ENCODE peak calls at places on chromosomes 1 and 21, in nine cellular contexts. One of them, this sample, is unnamed.

GRCh38 chr1:185317034-185317885 is at the start of gene IVNS1ABP:
- DNase-seq in PC-9: peak; percentile 95
- DNase-seq in IMR-90: peak; percentile 87
- DNase-seq in CD4-positive, CD25-positive, alpha-beta regulatory T cell: peak; percentile 97
- DNase-seq in fibroblast of lung: peak; percentile 88
- DNase-seq in cardiac muscle cell: peak; percentile 94
- DNase-seq in CD4-positive, alpha-beta memory T cell: peak; percentile 94
- DNase-seq in adrenal gland: peak; percentile 94
- DNase-seq in astrocyte: peak; percentile 80
- DNase-seq in this sample: peak; percentile 91

GRCh38 chr1:207988326-207989005 is 77.5 kb upstream of the CD34 start:
- DNase-seq in IMR-90: no peak
- DNase-seq in CD4-positive, CD25-positive, alpha-beta regulatory T cell: no peak
- DNase-seq in adrenal gland: no peak
- DNase-seq in PC-9: no peak
- DNase-seq in cardiac muscle cell: no peak
- DNase-seq in astrocyte: no peak
- DNase-seq in fibroblast of lung: no peak
- DNase-seq in CD4-positive, alpha-beta memory T cell: no peak
- DNase-seq in this sample: no peak

GRCh38 chr1:13965770-13966398 is 265.9 kb downstream of the PRDM2 start:
- DNase-seq in fibroblast of lung: peak; percentile 59
- DNase-seq in astrocyte: peak; percentile 39
- DNase-seq in IMR-90: peak; percentile 26
- DNase-seq in CD4-positive, alpha-beta memory T cell: no peak
- DNase-seq in cardiac muscle cell: peak; percentile 79
- DNase-seq in adrenal gland: peak; percentile 46
- DNase-seq in CD4-positive, CD25-positive, alpha-beta regulatory T cell: no peak
- DNase-seq in PC-9: peak; percentile 13
- DNase-seq in this sample: no peak

GRCh38 chr1:181317261-181317924 is 165.9 kb upstream of the CACNA1E start:
- DNase-seq in CD4-positive, CD25-positive, alpha-beta regulatory T cell: no peak
- DNase-seq in PC-9: no peak
- DNase-seq in adrenal gland: no peak
- DNase-seq in CD4-positive, alpha-beta memory T cell: no peak
- DNase-seq in IMR-90: no peak
- DNase-seq in astrocyte: no peak
- DNase-seq in fibroblast of lung: no peak
- DNase-seq in cardiac muscle cell: no peak
- DNase-seq in this sample: no peak

GRCh38 chr21:17738171-17738953 is 80.8 kb downstream of the C21orf91 start:
- DNase-seq in CD4-positive, CD25-positive, alpha-beta regulatory T cell: no peak
- DNase-seq in astrocyte: no peak
- DNase-seq in CD4-positive, alpha-beta memory T cell: no peak
- DNase-seq in PC-9: no peak
- DNase-seq in adrenal gland: no peak
- DNase-seq in cardiac muscle cell: no peak
- DNase-seq in IMR-90: no peak
- DNase-seq in fibroblast of lung: no peak
- DNase-seq in this sample: no peak

GRCh38 chr1:218930879-218931278 is 242.8 kb upstream of the LYPLAL1 start:
- DNase-seq in cardiac muscle cell: peak; percentile 98
- DNase-seq in CD4-positive, CD25-positive, alpha-beta regulatory T cell: no peak
- DNase-seq in CD4-positive, alpha-beta memory T cell: no peak
- DNase-seq in fibroblast of lung: peak; percentile 90
- DNase-seq in astrocyte: peak; percentile 82
- DNase-seq in PC-9: no peak
- DNase-seq in IMR-90: peak; percentile 78
- DNase-seq in adrenal gland: no peak
- DNase-seq in this sample: peak; percentile 66

GRCh38 chr1:199859525-199859924 is 168.0 kb upstream of the NR5A2 start:
- DNase-seq in CD4-positive, CD25-positive, alpha-beta regulatory T cell: no peak
- DNase-seq in adrenal gland: no peak
- DNase-seq in fibroblast of lung: peak; percentile 79
- DNase-seq in cardiac muscle cell: peak; percentile 83
- DNase-seq in astrocyte: peak; percentile 47
- DNase-seq in PC-9: peak; percentile 15
- DNase-seq in CD4-positive, alpha-beta memory T cell: no peak
- DNase-seq in IMR-90: peak; percentile 80
- DNase-seq in this sample: peak; percentile 36

GRCh38 chr1:222769968-222770620 is 33.1 kb downstream of the FAM177B start:
- DNase-seq in fibroblast of lung: no peak
- DNase-seq in cardiac muscle cell: no peak
- DNase-seq in CD4-positive, CD25-positive, alpha-beta regulatory T cell: no peak
- DNase-seq in adrenal gland: no peak
- DNase-seq in IMR-90: no peak
- DNase-seq in astrocyte: peak; percentile 40
- DNase-seq in CD4-positive, alpha-beta memory T cell: no peak
- DNase-seq in PC-9: no peak
- DNase-seq in this sample: no peak

GRCh38 chr1:166730299-166730888 is 108.9 kb upstream of the POGK start:
- DNase-seq in PC-9: no peak
- DNase-seq in cardiac muscle cell: no peak
- DNase-seq in CD4-positive, CD25-positive, alpha-beta regulatory T cell: no peak
- DNase-seq in IMR-90: no peak
- DNase-seq in fibroblast of lung: no peak
- DNase-seq in adrenal gland: no peak
- DNase-seq in astrocyte: peak; percentile 7
- DNase-seq in CD4-positive, alpha-beta memory T cell: no peak
- DNase-seq in this sample: no peak

GRCh38 chr1:63319069-63320023 is 3.0 kb upstream of the FOXD3 start:
- DNase-seq in PC-9: no peak
- DNase-seq in CD4-positive, CD25-positive, alpha-beta regulatory T cell: peak; percentile 13
- DNase-seq in adrenal gland: no peak
- DNase-seq in fibroblast of lung: peak; percentile 17
- DNase-seq in CD4-positive, alpha-beta memory T cell: peak; percentile 30
- DNase-seq in astrocyte: no peak
- DNase-seq in IMR-90: no peak
- DNase-seq in cardiac muscle cell: no peak
- DNase-seq in this sample: no peak

GRCh38 chr21:15164678-15165303 is 100.0 kb upstream of the NRIP1 start:
- DNase-seq in CD4-positive, alpha-beta memory T cell: no peak
- DNase-seq in cardiac muscle cell: peak; percentile 20
- DNase-seq in PC-9: peak; percentile 30
- DNase-seq in IMR-90: no peak
- DNase-seq in CD4-positive, CD25-positive, alpha-beta regulatory T cell: no peak
- DNase-seq in fibroblast of lung: peak; percentile 3
- DNase-seq in astrocyte: no peak
- DNase-seq in adrenal gland: no peak
- DNase-seq in this sample: no peak

GRCh38 chr1:30783244-30783915 is 25.8 kb upstream of the LAPTM5 start:
- DNase-seq in CD4-positive, CD25-positive, alpha-beta regulatory T cell: no peak
- DNase-seq in CD4-positive, alpha-beta memory T cell: no peak
- DNase-seq in PC-9: no peak
- DNase-seq in astrocyte: no peak
- DNase-seq in IMR-90: no peak
- DNase-seq in adrenal gland: peak; percentile 84
- DNase-seq in fibroblast of lung: no peak
- DNase-seq in cardiac muscle cell: no peak
- DNase-seq in this sample: no peak

GRCh38 chr1:190353538-190354101 is 124.0 kb downstream of the BRINP3 start:
- DNase-seq in adrenal gland: no peak
- DNase-seq in astrocyte: peak; percentile 5
- DNase-seq in IMR-90: peak; percentile 69
- DNase-seq in PC-9: no peak
- DNase-seq in CD4-positive, CD25-positive, alpha-beta regulatory T cell: no peak
- DNase-seq in fibroblast of lung: peak; percentile 34
- DNase-seq in CD4-positive, alpha-beta memory T cell: no peak
- DNase-seq in cardiac muscle cell: peak; percentile 6
- DNase-seq in this sample: no peak

GRCh38 chr1:204920967-204921366 is 50.3 kb downstream of the NFASC start:
- DNase-seq in IMR-90: no peak
- DNase-seq in CD4-positive, alpha-beta memory T cell: no peak
- DNase-seq in fibroblast of lung: no peak
- DNase-seq in adrenal gland: no peak
- DNase-seq in astrocyte: no peak
- DNase-seq in CD4-positive, CD25-positive, alpha-beta regulatory T cell: no peak
- DNase-seq in PC-9: no peak
- DNase-seq in cardiac muscle cell: no peak
- DNase-seq in this sample: no peak

GRCh38 chr1:228465571-228466146 is 21.5 kb upstream of the RNF187 start:
- DNase-seq in fibroblast of lung: no peak
- DNase-seq in PC-9: no peak
- DNase-seq in cardiac muscle cell: no peak
- DNase-seq in IMR-90: no peak
- DNase-seq in CD4-positive, CD25-positive, alpha-beta regulatory T cell: peak; percentile 78
- DNase-seq in CD4-positive, alpha-beta memory T cell: no peak
- DNase-seq in adrenal gland: no peak
- DNase-seq in astrocyte: no peak
- DNase-seq in this sample: no peak

GRCh38 chr1:66022904-66023620 is 230.4 kb downstream of the PDE4B start:
- DNase-seq in IMR-90: peak; percentile 18
- DNase-seq in astrocyte: peak; percentile 16
- DNase-seq in CD4-positive, CD25-positive, alpha-beta regulatory T cell: no peak
- DNase-seq in cardiac muscle cell: peak; percentile 47
- DNase-seq in fibroblast of lung: peak; percentile 12
- DNase-seq in adrenal gland: no peak
- DNase-seq in PC-9: no peak
- DNase-seq in CD4-positive, alpha-beta memory T cell: no peak
- DNase-seq in this sample: no peak

GRCh38 chr1:20700636-20701215 is 17.1 kb downstream of the KIF17 start:
- DNase-seq in IMR-90: no peak
- DNase-seq in adrenal gland: no peak
- DNase-seq in CD4-positive, alpha-beta memory T cell: no peak
- DNase-seq in astrocyte: no peak
- DNase-seq in CD4-positive, CD25-positive, alpha-beta regulatory T cell: no peak
- DNase-seq in cardiac muscle cell: no peak
- DNase-seq in PC-9: no peak
- DNase-seq in fibroblast of lung: no peak
- DNase-seq in this sample: no peak

GRCh38 chr1:2300004-2300771 is 72.1 kb downstream of the SKI start:
- DNase-seq in IMR-90: no peak
- DNase-seq in PC-9: no peak
- DNase-seq in adrenal gland: no peak
- DNase-seq in CD4-positive, alpha-beta memory T cell: peak; percentile 83
- DNase-seq in cardiac muscle cell: no peak
- DNase-seq in astrocyte: no peak
- DNase-seq in fibroblast of lung: no peak
- DNase-seq in CD4-positive, CD25-positive, alpha-beta regulatory T cell: peak; percentile 92
- DNase-seq in this sample: no peak

GRCh38 chr1:47229884-47230691 is 1.9 kb downstream of the TAL1 start:
- DNase-seq in CD4-positive, CD25-positive, alpha-beta regulatory T cell: no peak
- DNase-seq in astrocyte: no peak
- DNase-seq in fibroblast of lung: peak; percentile 17
- DNase-seq in cardiac muscle cell: no peak
- DNase-seq in PC-9: no peak
- DNase-seq in CD4-positive, alpha-beta memory T cell: no peak
- DNase-seq in adrenal gland: no peak
- DNase-seq in IMR-90: no peak
- DNase-seq in this sample: no peak
- H3K27me3 ChIP-seq in CD4-positive, CD25-positive, alpha-beta regulatory T cell: peaks cover 62% of the 10 kb centered on the region
- H3K27me3 ChIP-seq in astrocyte: peaks cover 91% of the 10 kb centered on the region
- H3K27me3 ChIP-seq in fibroblast of lung: peaks cover 77% of the 10 kb centered on the region
- H3K27me3 ChIP-seq in cardiac muscle cell: peaks cover 100% of the 10 kb centered on the region
- H3K27me3 ChIP-seq in PC-9: peaks cover 44% of the 10 kb centered on the region
- H3K27me3 ChIP-seq in CD4-positive, alpha-beta memory T cell: peaks cover 59% of the 10 kb centered on the region
- H3K27me3 ChIP-seq in adrenal gland: peaks cover 78% of the 10 kb centered on the region
- H3K27me3 ChIP-seq in IMR-90: peaks cover 97% of the 10 kb centered on the region
- H3K27me3 ChIP-seq in this sample: peaks cover 74% of the 10 kb centered on the region

DNA sequence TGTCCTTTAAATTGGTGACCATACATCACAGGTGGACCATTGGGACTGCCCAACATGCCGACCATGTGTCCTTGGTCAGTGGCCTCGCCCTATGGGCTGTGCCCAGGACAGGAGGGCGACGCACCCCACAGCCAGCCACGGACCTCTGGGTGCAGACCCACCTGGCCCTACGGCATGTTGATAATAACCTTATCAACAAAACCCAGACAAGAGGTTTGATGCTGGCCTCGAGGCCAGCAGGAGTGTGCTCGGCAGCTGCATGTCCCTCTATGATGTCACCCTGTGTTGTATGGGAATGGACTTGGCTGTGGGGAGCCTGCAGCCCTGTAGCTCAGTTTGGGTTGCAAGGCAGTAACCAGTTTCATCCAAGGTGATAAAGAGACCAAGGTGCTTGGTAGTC is 32.1 kb downstream of the SLC37A1 start:
- DNase-seq in cardiac muscle cell: no peak
- DNase-seq in PC-9: no peak
- DNase-seq in CD4-positive, CD25-positive, alpha-beta regulatory T cell: no peak
- DNase-seq in fibroblast of lung: no peak
- DNase-seq in IMR-90: no peak
- DNase-seq in adrenal gland: no peak
- DNase-seq in astrocyte: no peak
- DNase-seq in CD4-positive, alpha-beta memory T cell: no peak
- DNase-seq in this sample: no peak
- H3K4me1 ChIP-seq in cardiac muscle cell: no peaks in the 10 kb centered on the region
- H3K4me1 ChIP-seq in PC-9: no peaks in the 10 kb centered on the region
- H3K4me1 ChIP-seq in CD4-positive, CD25-positive, alpha-beta regulatory T cell: no peaks in the 10 kb centered on the region
- H3K4me1 ChIP-seq in fibroblast of lung: no peaks in the 10 kb centered on the region
- H3K4me1 ChIP-seq in IMR-90: no peaks in the 10 kb centered on the region
- H3K4me1 ChIP-seq in adrenal gland: no peaks in the 10 kb centered on the region
- H3K4me1 ChIP-seq in astrocyte: no peaks in the 10 kb centered on the region
- H3K4me1 ChIP-seq in CD4-positive, alpha-beta memory T cell: peaks cover 6% of the 10 kb centered on the region
- H3K4me1 ChIP-seq in this sample: no peaks in the 10 kb centered on the region

GRCh38 chr1:201213106-201213770 is 22.6 kb downstream of the IGFN1 start:
- DNase-seq in fibroblast of lung: no peak
- DNase-seq in CD4-positive, CD25-positive, alpha-beta regulatory T cell: no peak
- DNase-seq in cardiac muscle cell: no peak
- DNase-seq in PC-9: no peak
- DNase-seq in CD4-positive, alpha-beta memory T cell: no peak
- DNase-seq in adrenal gland: no peak
- DNase-seq in IMR-90: no peak
- DNase-seq in astrocyte: no peak
- DNase-seq in this sample: no peak

GRCh38 chr1:201214461-201214860 is 23.8 kb downstream of the IGFN1 start:
- DNase-seq in PC-9: no peak
- DNase-seq in adrenal gland: no peak
- DNase-seq in fibroblast of lung: no peak
- DNase-seq in cardiac muscle cell: no peak
- DNase-seq in IMR-90: no peak
- DNase-seq in CD4-positive, alpha-beta memory T cell: no peak
- DNase-seq in astrocyte: no peak
- DNase-seq in CD4-positive, CD25-positive, alpha-beta regulatory T cell: no peak
- DNase-seq in this sample: peak; percentile 30

GRCh38 chr1:201212461-201213055 is 21.9 kb downstream of the IGFN1 start:
- DNase-seq in CD4-positive, CD25-positive, alpha-beta regulatory T cell: no peak
- DNase-seq in PC-9: no peak
- DNase-seq in cardiac muscle cell: no peak
- DNase-seq in IMR-90: no peak
- DNase-seq in adrenal gland: no peak
- DNase-seq in CD4-positive, alpha-beta memory T cell: no peak
- DNase-seq in fibroblast of lung: no peak
- DNase-seq in astrocyte: no peak
- DNase-seq in this sample: no peak

GRCh38 chr1:201213926-201214325 is 23.3 kb downstream of the IGFN1 start:
- DNase-seq in IMR-90: no peak
- DNase-seq in CD4-positive, alpha-beta memory T cell: no peak
- DNase-seq in cardiac muscle cell: no peak
- DNase-seq in PC-9: no peak
- DNase-seq in astrocyte: no peak
- DNase-seq in adrenal gland: no peak
- DNase-seq in fibroblast of lung: no peak
- DNase-seq in CD4-positive, CD25-positive, alpha-beta regulatory T cell: no peak
- DNase-seq in this sample: no peak

GRCh38 chr1:201212056-201212455 is 21.4 kb downstream of the IGFN1 start:
- DNase-seq in CD4-positive, CD25-positive, alpha-beta regulatory T cell: no peak
- DNase-seq in IMR-90: no peak
- DNase-seq in fibroblast of lung: no peak
- DNase-seq in cardiac muscle cell: no peak
- DNase-seq in CD4-positive, alpha-beta memory T cell: no peak
- DNase-seq in PC-9: no peak
- DNase-seq in astrocyte: no peak
- DNase-seq in adrenal gland: no peak
- DNase-seq in this sample: no peak
- H3K27me3 ChIP-seq in CD4-positive, CD25-positive, alpha-beta regulatory T cell: no peaks in the 10 kb centered on the region
- H3K27me3 ChIP-seq in IMR-90: peaks cover 63% of the 10 kb centered on the region
- H3K27me3 ChIP-seq in fibroblast of lung: peaks cover 14% of the 10 kb centered on the region
- H3K27me3 ChIP-seq in cardiac muscle cell: peaks cover 27% of the 10 kb centered on the region
- H3K27me3 ChIP-seq in CD4-positive, alpha-beta memory T cell: no peaks in the 10 kb centered on the region
- H3K27me3 ChIP-seq in PC-9: no peaks in the 10 kb centered on the region
- H3K27me3 ChIP-seq in astrocyte: peaks cover 20% of the 10 kb centered on the region
- H3K27me3 ChIP-seq in adrenal gland: no peaks in the 10 kb centered on the region
- H3K27me3 ChIP-seq in this sample: no peaks in the 10 kb centered on the region

GRCh38 chr1:118947003-118947765 is 41.0 kb downstream of the TBX15 start:
- DNase-seq in PC-9: no peak
- DNase-seq in cardiac muscle cell: no peak
- DNase-seq in IMR-90: no peak
- DNase-seq in fibroblast of lung: peak; percentile 11
- DNase-seq in adrenal gland: no peak
- DNase-seq in astrocyte: no peak
- DNase-seq in CD4-positive, CD25-positive, alpha-beta regulatory T cell: no peak
- DNase-seq in CD4-positive, alpha-beta memory T cell: no peak
- DNase-seq in this sample: no peak
- H3K4me1 ChIP-seq in PC-9: no peaks in the 10 kb centered on the region
- H3K4me1 ChIP-seq in cardiac muscle cell: no peaks in the 10 kb centered on the region
- H3K4me1 ChIP-seq in IMR-90: no peaks in the 10 kb centered on the region
- H3K4me1 ChIP-seq in fibroblast of lung: no peaks in the 10 kb centered on the region
- H3K4me1 ChIP-seq in adrenal gland: no peaks in the 10 kb centered on the region
- H3K4me1 ChIP-seq in astrocyte: peaks cover 17% of the 10 kb centered on the region
- H3K4me1 ChIP-seq in CD4-positive, CD25-positive, alpha-beta regulatory T cell: no peaks in the 10 kb centered on the region
- H3K4me1 ChIP-seq in CD4-positive, alpha-beta memory T cell: no peaks in the 10 kb centered on the region
- H3K4me1 ChIP-seq in this sample: peaks cover 66% of the 10 kb centered on the region

This sample was measured in SJSA1.